ENCODE peak calls at places on chromosomes 4 and X, in seven cellular contexts. N is GM12878, A is H1, T is SK-N-SH, E is HCT116, M is K562, C is HepG2. U is an unnamed sample.

GRCh38 chr4:158410272-158410671 is 111.4 kb upstream of the RXFP1 start:
- DNase-seq in N (no peak), E (peak), A (no peak), C (no peak), M (no peak), T (no peak), U (peak)

GRCh38 chrX:13254076-13254785 is 65.6 kb downstream of the ATXN3L start:
- DNase-seq in E (no peak), M (peak), C (peak), A (no peak), N (peak), T (no peak), U (no peak)

GRCh38 chr4:38805530-38806145 is 1.0 kb upstream of the TLR1 start:
- DNase-seq in A (no peak), M (no peak), N (peak), E (no peak), C (no peak), T (no peak), U (no peak)

GRCh38 chrX:24828147-24828546 is 134.4 kb downstream of the POLA1 start:
- DNase-seq in M (no peak), E (no peak), N (no peak), A (no peak), T (no peak), C (no peak), U (no peak)

GRCh38 chrX:139201924-139202323 is 328.6 kb upstream of the F9 start:
- DNase-seq in N (no peak), C (no peak), A (no peak), M (no peak), T (no peak), E (no peak), U (no peak)

GRCh38 chr4:139210486-139210885 is 33.5 kb upstream of the ELF2 start:
- DNase-seq in E (no peak), A (no peak), T (no peak), C (no peak), N (no peak), M (no peak), U (no peak)

GRCh38 chr4:4274226-4274625 is 15.7 kb downstream of the LYAR start:
- DNase-seq in N (no peak), M (no peak), C (no peak), E (no peak), A (no peak), T (no peak), U (no peak)

GRCh38 chrX:56248492-56248891 is 16.3 kb downstream of the KLF8 start:
- DNase-seq in C (peak), A (no peak), T (peak), M (peak), E (peak), N (peak), U (peak)

GRCh38 chr4:3630136-3630933 is 98.1 kb upstream of the LRPAP1 start:
- DNase-seq in T (no peak), N (no peak), E (no peak), M (no peak), A (no peak), C (no peak), U (no peak)

GRCh38 chrX:106973433-106974149 is 26.4 kb downstream of the MORC4 start:
- DNase-seq in M (no peak), A (no peak), T (no peak), C (peak), N (no peak), E (no peak), U (no peak)

GRCh38 chr4:162682651-162683050 is 484.0 kb downstream of the NAF1 start:
- DNase-seq in A (no peak), M (no peak), C (no peak), N (no peak), T (no peak), E (no peak), U (no peak)

GRCh38 chrX:10598540-10598939 is 21.8 kb downstream of the MID1 start:
- DNase-seq in T (no peak), E (no peak), M (no peak), A (no peak), C (no peak), N (no peak), U (no peak)

GRCh38 chr4:146545102-146545501 is 23.4 kb upstream of the SLC10A7 start:
- DNase-seq in T (peak), C (peak), M (peak), A (no peak), E (no peak), N (no peak), U (peak)

GRCh38 chrX:17584248-17584681 is 153.0 kb upstream of the SCML1 start:
- DNase-seq in E (no peak), A (no peak), N (no peak), T (no peak), C (no peak), M (no peak), U (no peak)

GRCh38 chr4:89765966-89766365 is 71.0 kb downstream of the SNCA start:
- DNase-seq in M (no peak), N (no peak), E (no peak), T (no peak), C (no peak), A (no peak), U (peak)

GRCh38 chrX:40152173-40152705 is 54.5 kb upstream of the BCOR start:
- DNase-seq in E (no peak), C (no peak), T (peak), M (no peak), A (no peak), N (no peak), U (peak)

GRCh38 chr4:159358226-159358625 is 255.3 kb downstream of the RAPGEF2 start:
- DNase-seq in E (no peak), A (no peak), N (no peak), M (no peak), T (no peak), C (no peak), U (no peak)

GRCh38 chr4:1211951-1212545 is 36.9 kb downstream of the CTBP1 start:
- DNase-seq in T (no peak), A (no peak), M (no peak), N (no peak), E (no peak), C (no peak), U (no peak)

GRCh38 chr4:158870282-158871049 is 101.6 kb downstream of the FNIP2 start:
- DNase-seq in M (no peak), N (no peak), A (peak), C (no peak), E (no peak), T (peak), U (no peak)

GRCh38 chrX:88613338-88613737 is 133.7 kb upstream of the CPXCR1 start:
- DNase-seq in E (no peak), T (peak), A (no peak), M (no peak), C (peak), N (no peak), U (peak)

DNA sequence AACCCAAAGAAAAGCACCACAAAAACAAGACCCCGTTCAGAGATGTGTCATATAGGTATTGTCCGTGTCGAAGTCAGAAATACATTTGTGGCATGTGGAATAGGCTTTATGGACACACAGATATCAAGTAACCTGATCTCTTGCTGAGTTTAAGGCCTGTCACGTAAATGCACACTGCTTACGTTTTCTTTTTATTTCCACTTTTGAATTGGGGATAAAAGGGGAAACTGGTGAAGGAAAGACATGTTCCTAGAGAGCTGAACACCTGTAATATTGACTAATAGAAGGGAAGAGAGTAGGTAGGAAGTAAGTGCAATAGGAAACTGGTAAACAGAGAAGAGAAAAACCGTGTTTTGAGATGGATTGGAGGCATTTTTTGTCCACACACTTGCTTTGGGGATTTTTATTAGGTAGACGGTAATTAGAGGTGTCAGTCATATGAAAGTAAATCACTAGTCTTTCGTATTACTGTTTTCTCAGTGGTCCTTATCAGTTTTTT is 24.9 kb downstream of the TMEM131L start:
- DNase-seq in C (no peak), A (no peak), N (no peak), E (no peak), T (no peak), M (no peak), U (no peak)
- TF ChIP-seq JUND in C (no peak), A (no peak), N (no peak), E (no peak), T (no peak), M (no peak), U (no peak)

GRCh38 chrX:119682019-119682989 is 10.7 kb downstream of the SEPTIN6 start:
- DNase-seq in E (no peak), A (no peak), M (no peak), T (no peak), N (peak), C (no peak), U (no peak)
- TF ChIP-seq JUND in E (no peak), A (no peak), M (no peak), T (no peak), N (no peak), C (no peak), U (no peak)

DNA sequence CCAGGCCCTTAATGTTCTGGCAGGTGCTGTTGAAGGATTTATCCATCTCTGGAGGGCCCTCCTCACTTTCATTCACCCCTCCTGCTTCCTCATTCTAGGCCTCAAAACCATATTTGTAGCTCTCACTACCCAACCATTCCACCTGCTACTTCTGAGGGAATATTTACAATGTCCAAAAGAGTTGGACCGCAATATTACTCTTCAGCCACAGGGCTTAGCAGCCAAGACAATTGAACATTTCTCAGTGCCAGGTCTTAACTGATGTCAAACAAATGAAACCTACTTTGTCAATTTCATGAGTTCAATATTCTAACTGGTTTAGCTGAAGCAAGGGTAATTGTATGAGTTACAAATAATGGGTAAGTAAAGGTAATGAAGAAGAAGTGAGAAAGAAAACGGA is 113.2 kb downstream of the ENOX2 start:
- DNase-seq in C (no peak), M (no peak), A (no peak), E (no peak), N (no peak), T (no peak), U (no peak)
- TF ChIP-seq JUND in C (no peak), M (no peak), A (no peak), E (no peak), N (no peak), T (no peak), U (no peak)

DNA sequence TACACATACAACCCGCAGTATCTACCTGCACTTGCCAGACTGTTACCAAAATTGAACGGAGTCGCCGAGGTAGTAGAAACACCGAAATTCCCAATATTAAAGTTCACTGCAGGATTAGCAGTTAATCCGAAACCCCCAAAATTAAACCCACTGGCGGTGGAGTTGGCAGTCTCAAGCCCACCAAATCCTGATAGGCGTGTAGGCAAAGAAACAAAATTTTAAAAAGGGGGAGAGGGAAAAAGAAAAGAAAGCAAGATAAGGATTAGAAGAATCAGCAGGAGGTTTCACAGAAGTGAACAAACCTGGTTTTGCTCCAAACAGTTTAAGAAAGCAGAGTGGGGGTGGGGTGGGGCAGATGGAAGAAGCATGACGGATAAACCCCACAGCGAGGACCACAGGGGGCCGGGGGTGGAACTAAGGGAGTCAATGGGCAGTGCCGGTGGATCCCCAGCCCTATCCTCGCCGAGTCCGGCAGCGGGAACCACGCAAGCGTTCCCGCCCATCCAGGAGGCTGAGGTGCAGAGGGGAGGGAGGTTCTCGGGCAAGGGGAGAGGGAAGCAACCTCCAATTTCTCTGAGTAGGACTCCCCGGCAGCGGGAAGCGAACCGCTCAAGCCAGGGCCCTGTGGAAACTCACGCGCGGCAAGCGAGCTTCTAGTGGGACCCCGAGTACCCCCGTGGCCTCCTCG is 599 bp downstream of the NUP54 start:
- DNase-seq in N (peak), A (peak), E (peak), M (peak), C (peak), T (peak), U (peak)
- TF ChIP-seq JUND in N (peak), A (no peak), E (no peak), M (no peak), C (no peak), T (no peak), U (no peak)

DNA sequence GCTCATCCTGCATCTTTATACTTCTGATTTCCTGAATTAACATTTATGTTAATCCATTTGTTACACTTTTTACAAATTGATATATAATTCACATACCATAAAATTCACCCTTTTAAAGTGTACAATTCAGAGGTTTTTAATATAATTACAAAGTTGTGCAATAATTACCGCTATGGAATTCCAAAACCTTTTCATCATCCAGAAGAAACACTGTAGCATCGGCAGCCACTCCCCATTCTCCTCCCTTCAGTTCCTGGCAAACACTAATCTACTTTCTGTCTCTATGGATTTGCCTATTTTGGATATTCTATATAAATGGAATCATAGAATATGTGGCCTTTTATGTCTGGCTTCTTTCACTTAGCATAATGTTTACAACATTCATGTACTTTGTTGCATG is 13.9 kb downstream of the LRP2BP start:
- DNase-seq in T (no peak), N (no peak), A (no peak), C (peak), M (no peak), E (no peak), U (no peak)
- TF ChIP-seq JUND in T (no peak), N (no peak), A (no peak), C (no peak), M (no peak), E (no peak), U (no peak)

GRCh38 chr4:55173580-55173979 is 48.2 kb upstream of the KDR start:
- DNase-seq in M (no peak), A (no peak), T (no peak), N (no peak), C (no peak), E (no peak), U (no peak)
- TF ChIP-seq JUND in M (no peak), A (no peak), T (no peak), N (no peak), C (no peak), E (no peak), U (no peak)

U was measured in T47D.